ENCODE peak calls at places on chromosomes 7 and 10, in seven cellular contexts. One of them, this sample, is unnamed.

GRCh38 chr7:123961731-123962130 is 36.7 kb downstream of the SPAM1 start:
- DNase-seq in fibroblast of lung: peak
- DNase-seq in heart right ventricle: no peak
- DNase-seq in PC-3: no peak
- DNase-seq in brain microvascular endothelial cell: peak
- DNase-seq in OCI-LY7: no peak
- DNase-seq in CD8-positive, alpha-beta T cell: no peak
- DNase-seq in this sample: no peak

GRCh38 chr7:131370523-131370968 is 42.9 kb downstream of the MKLN1 start:
- DNase-seq in OCI-LY7: peak
- DNase-seq in heart right ventricle: no peak
- DNase-seq in CD8-positive, alpha-beta T cell: peak
- DNase-seq in fibroblast of lung: peak
- DNase-seq in PC-3: peak
- DNase-seq in brain microvascular endothelial cell: peak
- DNase-seq in this sample: no peak

GRCh38 chr7:92456241-92456640 is 9.0 kb downstream of the GATAD1 start:
- DNase-seq in heart right ventricle: no peak
- DNase-seq in PC-3: no peak
- DNase-seq in CD8-positive, alpha-beta T cell: no peak
- DNase-seq in OCI-LY7: no peak
- DNase-seq in brain microvascular endothelial cell: no peak
- DNase-seq in fibroblast of lung: peak
- DNase-seq in this sample: no peak

GRCh38 chr10:131453772-131454634 is 142.5 kb upstream of the TCERG1L start:
- DNase-seq in fibroblast of lung: no peak
- DNase-seq in PC-3: peak
- DNase-seq in heart right ventricle: peak
- DNase-seq in OCI-LY7: peak
- DNase-seq in CD8-positive, alpha-beta T cell: peak
- DNase-seq in brain microvascular endothelial cell: peak
- DNase-seq in this sample: peak

GRCh38 chr10:63501954-63502353 is 19.2 kb upstream of the REEP3 start:
- DNase-seq in heart right ventricle: no peak
- DNase-seq in CD8-positive, alpha-beta T cell: no peak
- DNase-seq in OCI-LY7: no peak
- DNase-seq in PC-3: no peak
- DNase-seq in brain microvascular endothelial cell: no peak
- DNase-seq in fibroblast of lung: no peak
- DNase-seq in this sample: no peak

GRCh38 chr7:1526271-1526754 is 4.2 kb upstream of the MAFK start:
- DNase-seq in OCI-LY7: no peak
- DNase-seq in brain microvascular endothelial cell: no peak
- DNase-seq in PC-3: peak
- DNase-seq in CD8-positive, alpha-beta T cell: no peak
- DNase-seq in heart right ventricle: no peak
- DNase-seq in fibroblast of lung: no peak
- DNase-seq in this sample: no peak

GRCh38 chr7:70316745-70317144 is 718.5 kb downstream of the AUTS2 start:
- DNase-seq in heart right ventricle: no peak
- DNase-seq in PC-3: no peak
- DNase-seq in OCI-LY7: no peak
- DNase-seq in CD8-positive, alpha-beta T cell: no peak
- DNase-seq in brain microvascular endothelial cell: no peak
- DNase-seq in fibroblast of lung: no peak
- DNase-seq in this sample: no peak

GRCh38 chr7:111708072-111708471 is 145.8 kb upstream of the IMMP2L start:
- DNase-seq in CD8-positive, alpha-beta T cell: no peak
- DNase-seq in OCI-LY7: no peak
- DNase-seq in PC-3: no peak
- DNase-seq in brain microvascular endothelial cell: no peak
- DNase-seq in fibroblast of lung: no peak
- DNase-seq in heart right ventricle: no peak
- DNase-seq in this sample: no peak

GRCh38 chr10:10661176-10661575 is 356.5 kb upstream of the CELF2 start:
- DNase-seq in fibroblast of lung: no peak
- DNase-seq in PC-3: no peak
- DNase-seq in heart right ventricle: no peak
- DNase-seq in OCI-LY7: no peak
- DNase-seq in CD8-positive, alpha-beta T cell: no peak
- DNase-seq in brain microvascular endothelial cell: no peak
- DNase-seq in this sample: no peak

GRCh38 chr10:91883549-91884542 is 25.4 kb downstream of the FGFBP3 start:
- DNase-seq in CD8-positive, alpha-beta T cell: no peak
- DNase-seq in heart right ventricle: peak
- DNase-seq in OCI-LY7: no peak
- DNase-seq in fibroblast of lung: peak
- DNase-seq in PC-3: no peak
- DNase-seq in brain microvascular endothelial cell: peak
- DNase-seq in this sample: peak

GRCh38 chr7:66826649-66827048 is 86.1 kb downstream of the RABGEF1 start:
- DNase-seq in heart right ventricle: no peak
- DNase-seq in OCI-LY7: no peak
- DNase-seq in brain microvascular endothelial cell: no peak
- DNase-seq in PC-3: no peak
- DNase-seq in CD8-positive, alpha-beta T cell: no peak
- DNase-seq in fibroblast of lung: no peak
- DNase-seq in this sample: no peak

GRCh38 chr7:7504910-7505704 is 30.6 kb downstream of the COL28A1 start:
- DNase-seq in CD8-positive, alpha-beta T cell: no peak
- DNase-seq in fibroblast of lung: no peak
- DNase-seq in PC-3: peak
- DNase-seq in brain microvascular endothelial cell: no peak
- DNase-seq in OCI-LY7: no peak
- DNase-seq in heart right ventricle: no peak
- DNase-seq in this sample: no peak

GRCh38 chr7:36784991-36785940 is 61.0 kb upstream of the AOAH start:
- DNase-seq in heart right ventricle: peak
- DNase-seq in brain microvascular endothelial cell: no peak
- DNase-seq in fibroblast of lung: no peak
- DNase-seq in CD8-positive, alpha-beta T cell: peak
- DNase-seq in OCI-LY7: no peak
- DNase-seq in PC-3: no peak
- DNase-seq in this sample: no peak

GRCh38 chr7:47565841-47566240 is 16.1 kb downstream of the TNS3 start:
- DNase-seq in fibroblast of lung: peak
- DNase-seq in PC-3: no peak
- DNase-seq in CD8-positive, alpha-beta T cell: no peak
- DNase-seq in brain microvascular endothelial cell: no peak
- DNase-seq in heart right ventricle: no peak
- DNase-seq in OCI-LY7: no peak
- DNase-seq in this sample: no peak

GRCh38 chr10:35046074-35046473 is 44.1 kb downstream of the CUL2 start:
- DNase-seq in OCI-LY7: no peak
- DNase-seq in brain microvascular endothelial cell: no peak
- DNase-seq in fibroblast of lung: no peak
- DNase-seq in heart right ventricle: no peak
- DNase-seq in PC-3: no peak
- DNase-seq in CD8-positive, alpha-beta T cell: no peak
- DNase-seq in this sample: no peak

GRCh38 chr7:4739528-4739992 is 35.9 kb upstream of the AP5Z1 start:
- DNase-seq in brain microvascular endothelial cell: peak
- DNase-seq in fibroblast of lung: peak
- DNase-seq in OCI-LY7: no peak
- DNase-seq in heart right ventricle: peak
- DNase-seq in PC-3: no peak
- DNase-seq in CD8-positive, alpha-beta T cell: no peak
- DNase-seq in this sample: no peak

GRCh38 chr10:118511720-118512119 is 83.7 kb downstream of the PRLHR start:
- DNase-seq in OCI-LY7: no peak
- DNase-seq in brain microvascular endothelial cell: no peak
- DNase-seq in heart right ventricle: no peak
- DNase-seq in fibroblast of lung: no peak
- DNase-seq in CD8-positive, alpha-beta T cell: no peak
- DNase-seq in PC-3: peak
- DNase-seq in this sample: no peak

GRCh38 chr10:95793401-95794045 is 37.6 kb downstream of the ENTPD1 start:
- DNase-seq in heart right ventricle: peak
- DNase-seq in PC-3: no peak
- DNase-seq in fibroblast of lung: no peak
- DNase-seq in CD8-positive, alpha-beta T cell: no peak
- DNase-seq in OCI-LY7: no peak
- DNase-seq in brain microvascular endothelial cell: no peak
- DNase-seq in this sample: peak

GRCh38 chr7:133358728-133359127 is 105.8 kb downstream of the EXOC4 start:
- DNase-seq in OCI-LY7: no peak
- DNase-seq in CD8-positive, alpha-beta T cell: no peak
- DNase-seq in PC-3: no peak
- DNase-seq in brain microvascular endothelial cell: peak
- DNase-seq in heart right ventricle: no peak
- DNase-seq in fibroblast of lung: peak
- DNase-seq in this sample: no peak

GRCh38 chr7:87875151-87876039 is 765 bp downstream of the SLC25A40 start:
- DNase-seq in fibroblast of lung: no peak
- DNase-seq in heart right ventricle: no peak
- DNase-seq in brain microvascular endothelial cell: no peak
- DNase-seq in CD8-positive, alpha-beta T cell: peak
- DNase-seq in PC-3: peak
- DNase-seq in OCI-LY7: peak
- DNase-seq in this sample: peak

GRCh38 chr10:57706576-57707299 is 561.0 kb downstream of the IPMK start:
- DNase-seq in OCI-LY7: no peak
- DNase-seq in PC-3: no peak
- DNase-seq in CD8-positive, alpha-beta T cell: no peak
- DNase-seq in brain microvascular endothelial cell: no peak
- DNase-seq in heart right ventricle: no peak
- DNase-seq in fibroblast of lung: no peak
- DNase-seq in this sample: no peak
- H3K27ac ChIP-seq in OCI-LY7: no peak
- H3K27ac ChIP-seq in PC-3: no peak
- H3K27ac ChIP-seq in CD8-positive, alpha-beta T cell: no peak
- H3K27ac ChIP-seq in brain microvascular endothelial cell: no peak
- H3K27ac ChIP-seq in heart right ventricle: no peak
- H3K27ac ChIP-seq in fibroblast of lung: no peak
- H3K27ac ChIP-seq in this sample: no peak

GRCh38 chr10:80460399-80461207 is 6.5 kb downstream of the TSPAN14 start:
- DNase-seq in brain microvascular endothelial cell: no peak
- DNase-seq in CD8-positive, alpha-beta T cell: no peak
- DNase-seq in PC-3: no peak
- DNase-seq in OCI-LY7: no peak
- DNase-seq in heart right ventricle: no peak
- DNase-seq in fibroblast of lung: peak
- DNase-seq in this sample: no peak
- TF ChIP-seq CTCF in brain microvascular endothelial cell: no peak
- TF ChIP-seq CTCF in CD8-positive, alpha-beta T cell: no peak
- TF ChIP-seq CTCF in PC-3: no peak
- TF ChIP-seq CTCF in OCI-LY7: no peak
- TF ChIP-seq CTCF in heart right ventricle: no peak
- TF ChIP-seq CTCF in fibroblast of lung: no peak
- TF ChIP-seq CTCF in this sample: no peak

GRCh38 chr7:14583518-14583917 is 319.0 kb downstream of the DGKB start:
- DNase-seq in CD8-positive, alpha-beta T cell: no peak
- DNase-seq in brain microvascular endothelial cell: no peak
- DNase-seq in PC-3: no peak
- DNase-seq in heart right ventricle: no peak
- DNase-seq in fibroblast of lung: no peak
- DNase-seq in OCI-LY7: no peak
- DNase-seq in this sample: no peak
- H3K27ac ChIP-seq in CD8-positive, alpha-beta T cell: no peak
- H3K27ac ChIP-seq in brain microvascular endothelial cell: no peak
- H3K27ac ChIP-seq in PC-3: no peak
- H3K27ac ChIP-seq in heart right ventricle: no peak
- H3K27ac ChIP-seq in fibroblast of lung: no peak
- H3K27ac ChIP-seq in OCI-LY7: no peak
- H3K27ac ChIP-seq in this sample: no peak

DNA sequence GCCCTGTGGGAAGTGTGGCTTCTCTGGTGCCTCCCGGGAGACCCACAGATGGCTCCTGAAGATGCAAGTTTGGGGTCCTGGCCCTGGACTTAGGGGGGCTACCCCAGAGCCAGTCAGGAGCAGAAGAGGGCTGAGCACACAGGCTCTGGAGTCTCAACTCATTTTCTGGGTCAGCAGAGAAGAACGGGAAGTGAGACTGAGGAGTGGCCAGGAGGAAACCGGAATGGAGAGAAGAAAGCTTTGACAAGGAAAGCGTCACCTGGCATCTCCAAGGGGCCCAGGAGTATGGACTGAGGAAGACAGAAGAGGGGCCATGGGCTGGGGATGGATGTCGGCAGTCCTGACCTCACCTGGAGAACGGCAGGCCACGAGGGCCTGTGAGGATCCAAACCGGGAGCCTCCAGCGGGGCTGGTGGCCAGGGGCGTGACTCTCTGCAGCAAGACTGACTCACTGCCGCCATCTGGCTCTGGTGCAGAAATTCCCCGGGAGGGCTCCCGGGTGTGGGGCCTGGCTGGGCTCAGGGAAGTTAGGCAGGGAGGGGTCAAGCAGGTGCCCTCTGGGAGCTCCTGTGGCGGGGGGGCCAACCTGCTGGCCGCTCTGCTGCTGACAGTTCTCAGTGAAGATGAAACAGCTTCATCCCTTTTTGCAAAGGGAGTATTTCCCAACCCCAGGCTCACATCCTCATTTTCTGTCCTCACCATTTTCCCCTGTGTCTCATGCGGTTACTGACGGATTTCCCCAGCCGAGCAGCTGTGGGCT is 23.6 kb downstream of the DAGLB start:
- DNase-seq in PC-3: peak
- DNase-seq in heart right ventricle: peak
- DNase-seq in brain microvascular endothelial cell: no peak
- DNase-seq in CD8-positive, alpha-beta T cell: no peak
- DNase-seq in fibroblast of lung: no peak
- DNase-seq in OCI-LY7: no peak
- DNase-seq in this sample: no peak
- TF ChIP-seq CTCF in PC-3: peak
- TF ChIP-seq CTCF in heart right ventricle: no peak
- TF ChIP-seq CTCF in brain microvascular endothelial cell: peak
- TF ChIP-seq CTCF in CD8-positive, alpha-beta T cell: no peak
- TF ChIP-seq CTCF in fibroblast of lung: no peak
- TF ChIP-seq CTCF in OCI-LY7: peak
- TF ChIP-seq CTCF in this sample: no peak

GRCh38 chr7:103140061-103140460 is 8.8 kb downstream of the NAPEPLD start:
- DNase-seq in brain microvascular endothelial cell: no peak
- DNase-seq in PC-3: no peak
- DNase-seq in heart right ventricle: no peak
- DNase-seq in OCI-LY7: no peak
- DNase-seq in fibroblast of lung: no peak
- DNase-seq in CD8-positive, alpha-beta T cell: no peak
- DNase-seq in this sample: no peak

GRCh38 chr7:103129702-103130557 is 19.0 kb downstream of the NAPEPLD start:
- DNase-seq in brain microvascular endothelial cell: no peak
- DNase-seq in OCI-LY7: no peak
- DNase-seq in heart right ventricle: no peak
- DNase-seq in fibroblast of lung: no peak
- DNase-seq in CD8-positive, alpha-beta T cell: no peak
- DNase-seq in PC-3: no peak
- DNase-seq in this sample: no peak

GRCh38 chr7:103131225-103131624 is 17.7 kb downstream of the NAPEPLD start:
- DNase-seq in OCI-LY7: no peak
- DNase-seq in PC-3: peak
- DNase-seq in brain microvascular endothelial cell: no peak
- DNase-seq in heart right ventricle: no peak
- DNase-seq in CD8-positive, alpha-beta T cell: no peak
- DNase-seq in fibroblast of lung: no peak
- DNase-seq in this sample: no peak

GRCh38 chr7:103132995-103133688 is 15.8 kb downstream of the NAPEPLD start:
- DNase-seq in brain microvascular endothelial cell: no peak
- DNase-seq in fibroblast of lung: no peak
- DNase-seq in PC-3: no peak
- DNase-seq in heart right ventricle: no peak
- DNase-seq in CD8-positive, alpha-beta T cell: no peak
- DNase-seq in OCI-LY7: no peak
- DNase-seq in this sample: no peak

GRCh38 chr7:103134866-103135554 is 13.9 kb downstream of the NAPEPLD start:
- DNase-seq in fibroblast of lung: no peak
- DNase-seq in brain microvascular endothelial cell: no peak
- DNase-seq in heart right ventricle: no peak
- DNase-seq in PC-3: no peak
- DNase-seq in CD8-positive, alpha-beta T cell: no peak
- DNase-seq in OCI-LY7: no peak
- DNase-seq in this sample: no peak
- H3K27ac ChIP-seq in fibroblast of lung: no peak
- H3K27ac ChIP-seq in brain microvascular endothelial cell: no peak
- H3K27ac ChIP-seq in heart right ventricle: no peak
- H3K27ac ChIP-seq in PC-3: no peak
- H3K27ac ChIP-seq in CD8-positive, alpha-beta T cell: no peak
- H3K27ac ChIP-seq in OCI-LY7: no peak
- H3K27ac ChIP-seq in this sample: peak

This sample was measured in tibial nerve.